ENCODE peak calls at places on chromosomes 5 and 9, in five cellular contexts. H, S, Q, B and W are unnamed samples.

GRCh38 chr9:123562844-123563346 is 206.9 kb downstream of the CRB2 start:
- DNase-seq in H (no peak), S (peak), Q (peak), B (peak), W (peak)

GRCh38 chr5:179791881-179792611 is 1.7 kb upstream of the LTC4S start:
- DNase-seq in H (no peak), S (no peak), Q (no peak), B (no peak), W (no peak)

GRCh38 chr5:132489871-132490483 is 596 bp downstream of the IRF1 start:
- DNase-seq in H (peak), S (peak), Q (no peak), B (peak), W (peak)

GRCh38 chr9:27750571-27750970 is 177.3 kb upstream of the C9orf72 start:
- DNase-seq in H (no peak), S (no peak), Q (no peak), B (no peak), W (no peak)

GRCh38 chr9:124259273-124260078 is 1.7 kb downstream of the NEK6 start:
- DNase-seq in H (peak), S (peak), Q (no peak), B (peak), W (peak)

GRCh38 chr5:150261231-150261630 is 28.3 kb downstream of the CAMK2A start:
- DNase-seq in H (no peak), S (no peak), Q (no peak), B (peak), W (no peak)

GRCh38 chr9:73761905-73762304 is 610.2 kb downstream of the ANXA1 start:
- DNase-seq in H (no peak), S (no peak), Q (no peak), B (no peak), W (no peak)

GRCh38 chr5:43037929-43038510 is 2.1 kb downstream of the ANXA2R start:
- DNase-seq in H (no peak), S (peak), Q (no peak), B (peak), W (peak)

GRCh38 chr9:114283551-114284111 is 39.3 kb upstream of the ORM1 start:
- DNase-seq in H (no peak), S (no peak), Q (no peak), B (no peak), W (no peak)

GRCh38 chr5:134524826-134525686 is at the start of gene JADE2:
- DNase-seq in H (peak), S (peak), Q (no peak), B (peak), W (peak)

GRCh38 chr5:151157426-151158286 is at the start of gene ANXA6:
- DNase-seq in H (peak), S (peak), Q (peak), B (peak), W (peak)

GRCh38 chr5:149358294-149358651 is 427 bp downstream of the PCYOX1L start:
- DNase-seq in H (peak), S (no peak), Q (no peak), B (no peak), W (peak)

GRCh38 chr5:73673161-73673591 is 47.2 kb downstream of the ARHGEF28 start:
- DNase-seq in H (no peak), S (peak), Q (peak), B (peak), W (peak)

GRCh38 chr5:33501899-33502298 is 61.1 kb downstream of the TARS1 start:
- DNase-seq in H (no peak), S (no peak), Q (no peak), B (no peak), W (no peak)

GRCh38 chr5:113505181-113505580 is 8.3 kb upstream of the YTHDC2 start:
- DNase-seq in H (no peak), S (no peak), Q (no peak), B (peak), W (peak)

GRCh38 chr9:123761905-123762605 is 167.9 kb downstream of the DENND1A start:
- DNase-seq in H (no peak), S (no peak), Q (no peak), B (peak), W (peak)

GRCh38 chr5:67092447-67093023 is 104.1 kb downstream of the CD180 start:
- DNase-seq in H (no peak), S (peak), Q (no peak), B (peak), W (peak)

GRCh38 chr9:137694236-137694959 is 75.6 kb downstream of the EHMT1 start:
- DNase-seq in H (no peak), S (no peak), Q (no peak), B (no peak), W (no peak)

GRCh38 chr5:1029270-1029944 is 20.8 kb downstream of the NKD2 start:
- DNase-seq in H (no peak), S (no peak), Q (no peak), B (no peak), W (no peak)

GRCh38 chr9:38318755-38319495 is 73.6 kb upstream of the ALDH1B1 start:
- DNase-seq in H (no peak), S (peak), Q (peak), B (peak), W (peak)

GRCh38 chr9:14198544-14199510 is 115.1 kb downstream of the NFIB start:
- DNase-seq in H (peak), S (peak), Q (no peak), B (peak), W (peak)

GRCh38 chr9:34652608-34653007 is 623 bp downstream of the IL11RA start:
- DNase-seq in H (no peak), S (no peak), Q (no peak), B (peak), W (peak)

DNA sequence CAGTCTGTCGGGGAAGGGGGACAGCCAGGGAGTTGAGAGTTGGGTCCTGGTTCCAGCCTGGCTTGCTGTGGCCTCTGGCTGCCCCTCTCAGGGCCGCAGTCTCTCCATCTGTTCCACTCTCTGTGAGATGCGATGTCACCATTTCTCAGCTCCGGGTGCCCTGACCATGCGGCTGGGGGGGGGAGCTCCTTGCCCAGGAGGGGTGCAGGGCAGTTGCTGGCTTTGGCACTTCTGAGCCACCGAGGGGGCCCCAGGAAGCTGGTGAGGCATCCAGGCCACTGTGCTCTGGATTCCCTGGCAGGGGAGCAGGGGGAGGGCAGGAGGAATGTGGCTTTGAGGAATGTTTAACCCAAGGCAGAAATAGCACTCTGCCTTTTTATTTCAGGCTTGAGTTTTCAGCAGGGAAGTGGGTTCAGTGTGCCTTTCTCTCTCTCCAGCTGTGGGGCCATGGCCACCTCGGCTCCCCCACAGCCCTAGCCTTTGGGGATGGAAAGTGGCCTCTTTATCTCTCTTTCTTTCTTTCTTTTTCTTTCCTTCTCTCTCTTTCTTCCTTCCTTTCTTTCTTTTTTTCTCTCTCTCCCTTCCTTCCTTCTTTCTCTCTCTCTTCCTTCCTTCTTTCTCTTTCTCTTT is 11.0 kb downstream of the NCS1 start:
- DNase-seq in H (no peak), S (peak), Q (peak), B (peak), W (peak)
- H3K4me3 ChIP-seq in H (no peak), S (no peak), Q (peak), B (no peak), W (no peak)

GRCh38 chr9:76987594-76988200 is 31.8 kb upstream of the FOXB2 start:
- DNase-seq in H (no peak), S (peak), Q (no peak), B (peak), W (peak)
- TF ChIP-seq CTCF in H (peak), S (peak), Q (peak), B (peak), W (peak)

GRCh38 chr5:92552206-92553160 is 1028.5 kb downstream of the NR2F1-AS1 start:
- DNase-seq in H (no peak), S (peak), Q (peak), B (peak), W (peak)
- H3K4me3 ChIP-seq in H (peak), S (no peak), Q (no peak), B (no peak), W (no peak)

DNA sequence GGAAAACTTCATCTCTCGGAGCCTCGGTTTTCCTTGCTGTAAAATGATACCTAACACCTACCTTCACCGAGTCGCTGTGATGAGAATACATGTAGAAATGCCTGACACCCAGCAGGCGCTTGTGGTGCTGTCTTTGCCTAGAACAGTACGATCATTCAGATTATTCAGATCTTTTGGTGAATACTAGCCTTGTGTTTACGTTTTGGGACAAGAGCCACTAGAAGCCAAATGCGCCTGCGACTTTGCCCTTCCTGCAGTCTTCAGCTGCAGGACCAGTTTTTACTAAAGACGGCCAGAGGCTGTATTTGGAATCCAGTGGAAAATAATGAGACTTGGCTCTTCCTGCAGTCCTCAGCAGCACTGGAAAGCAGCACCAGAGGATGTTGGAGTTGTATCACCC is 189.6 kb downstream of the TRIO start:
- DNase-seq in H (no peak), S (no peak), Q (no peak), B (no peak), W (no peak)
- TF ChIP-seq CTCF in H (no peak), S (no peak), Q (no peak), B (no peak), W (no peak)